ENCODE peak calls at places on chromosomes 7 and 10, in four cellular contexts. X is Kasumi-1, N is NCI-H774, R is ovary. K is an unnamed sample.

GRCh38 chr7:139777304-139777890 is 401 bp downstream of the HIPK2 start:
- DNase-seq in X (no peak), N (no peak), R (peak), K (no peak)

GRCh38 chr7:105130048-105130447 is 116.0 kb downstream of the KMT2E start:
- DNase-seq in X (no peak), N (no peak), R (no peak), K (no peak)

GRCh38 chr7:111982804-111983203 is 223.4 kb downstream of the DOCK4 start:
- DNase-seq in X (no peak), N (no peak), R (no peak), K (no peak)

GRCh38 chr7:30252885-30253795 is 31.3 kb upstream of the ZNRF2 start:
- DNase-seq in X (peak), N (no peak), R (no peak), K (peak)

GRCh38 chr10:128044961-128045832 is 81.0 kb downstream of the MKI67 start:
- DNase-seq in X (no peak), N (no peak), R (no peak), K (no peak)

GRCh38 chr10:91104185-91105041 is 116.0 kb upstream of the PCGF5 start:
- DNase-seq in X (no peak), N (no peak), R (no peak), K (no peak)

GRCh38 chr10:19290770-19291169 is 242.2 kb downstream of the MALRD1 start:
- DNase-seq in X (no peak), N (no peak), R (no peak), K (no peak)

GRCh38 chr7:43584200-43584586 is 1.3 kb downstream of the STK17A start:
- DNase-seq in X (peak), N (no peak), R (peak), K (peak)

GRCh38 chr7:117005449-117005848 is 52.1 kb downstream of the ST7 start:
- DNase-seq in X (no peak), N (no peak), R (no peak), K (no peak)

GRCh38 chr7:114931656-114932011 is 9.7 kb downstream of the MDFIC start:
- DNase-seq in X (no peak), N (no peak), R (no peak), K (no peak)

GRCh38 chr10:129274928-129275474 is 192.0 kb upstream of the MGMT start:
- DNase-seq in X (no peak), N (no peak), R (no peak), K (no peak)

GRCh38 chr7:125065546-125065945 is 135.9 kb upstream of the POT1 start:
- DNase-seq in X (no peak), N (no peak), R (no peak), K (no peak)

GRCh38 chr7:155533827-155534690 is 12.3 kb downstream of the CNPY1 start:
- DNase-seq in X (peak), N (no peak), R (no peak), K (no peak)

K was measured in NCI-H446 treated with DMSO at 0.1 percent for 48 hours.